ENCODE peak calls at places on chromosomes 4 and X, in four cellular contexts. O, I, B and D are unnamed samples.

GRCh38 chrX:49627030-49627777 is 28.4 kb downstream of the GAGE1 start:
- DNase-seq in B (no peak), O (no peak), I (peak), D (no peak)

GRCh38 chr4:182770969-182771330 is 146.2 kb downstream of the DCTD start:
- DNase-seq in I (no peak), O (no peak), B (no peak), D (no peak)

GRCh38 chr4:167614866-167615265 is 380.6 kb upstream of the SPOCK3 start:
- DNase-seq in I (no peak), O (no peak), B (no peak), D (no peak)

GRCh38 chrX:35115205-35115604 is 172.6 kb downstream of the FAM47B start:
- DNase-seq in I (no peak), B (no peak), O (no peak), D (no peak)

GRCh38 chr4:776743-777441 is 49.0 kb downstream of the CPLX1 start:
- DNase-seq in I (no peak), O (peak), B (no peak), D (no peak)

GRCh38 chrX:138917781-138918180 is 206.3 kb upstream of the FGF13 start:
- DNase-seq in I (no peak), B (no peak), O (no peak), D (no peak)

GRCh38 chrX:123588723-123589122 is 144.1 kb downstream of the THOC2 start:
- DNase-seq in O (no peak), B (no peak), I (no peak), D (no peak)

GRCh38 chr4:186658657-186659056 is 65.0 kb downstream of the FAT1 start:
- DNase-seq in B (no peak), O (no peak), I (no peak), D (no peak)

GRCh38 chrX:119272882-119273806 is 37.1 kb downstream of the PGRMC1 start:
- DNase-seq in I (peak), B (no peak), O (peak), D (peak)

GRCh38 chr4:54517793-54518444 is 139.8 kb upstream of the KIT start:
- DNase-seq in B (no peak), I (no peak), O (no peak), D (no peak)

GRCh38 chr4:132542228-132542627 is 606.9 kb upstream of the PCDH10 start:
- DNase-seq in B (no peak), O (no peak), I (no peak), D (no peak)

DNA sequence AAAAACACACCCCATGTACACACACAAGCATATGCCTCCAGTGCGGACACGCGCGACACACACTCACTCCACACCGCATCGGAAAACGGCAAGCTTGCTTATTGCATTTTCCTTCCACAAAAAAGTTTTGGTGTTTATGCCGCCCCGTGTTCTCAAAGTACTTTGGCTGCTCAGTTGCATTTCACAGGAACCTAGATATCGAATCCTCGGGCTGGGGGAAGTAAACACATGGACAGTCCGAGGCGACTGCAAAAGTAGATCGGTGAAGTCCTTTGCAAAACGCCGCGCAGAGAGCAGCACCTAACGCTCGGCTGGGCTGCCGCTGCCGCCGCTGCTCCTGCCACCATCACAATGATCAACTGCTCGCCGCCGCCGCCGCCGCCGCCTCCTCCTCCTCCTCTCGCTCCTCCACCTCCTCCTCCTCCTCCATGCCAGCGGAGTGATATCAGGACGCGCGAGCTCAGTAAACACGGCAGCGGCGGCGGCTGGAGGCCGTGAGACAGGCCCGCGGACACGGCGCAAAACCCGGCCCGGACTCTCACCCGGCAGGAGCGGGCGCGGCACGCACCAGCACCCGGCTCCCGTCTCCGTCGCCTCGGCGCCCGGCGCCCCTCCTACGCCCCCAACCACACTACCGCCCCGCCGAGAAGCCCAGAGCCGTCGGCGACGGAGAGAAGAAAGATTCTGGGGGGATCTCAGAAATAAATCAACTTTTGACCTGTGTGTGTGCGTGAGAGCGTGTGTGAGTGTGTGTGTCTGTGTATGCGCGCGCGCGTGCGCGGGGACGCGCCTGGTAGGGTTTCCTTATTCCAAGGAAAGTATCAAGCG is at the start of gene MAML3:
- DNase-seq in O (peak), I (peak), B (peak), D (peak)
- TF ChIP-seq CTCF in O (no peak), I (no peak), B (no peak), D (no peak)

GRCh38 chrX:64885850-64886249 is 90.4 kb downstream of the ZC4H2 start:
- DNase-seq in I (peak), B (no peak), O (no peak), D (no peak)
- TF ChIP-seq CTCF in I (no peak), B (peak), O (no peak), D (peak)

DNA sequence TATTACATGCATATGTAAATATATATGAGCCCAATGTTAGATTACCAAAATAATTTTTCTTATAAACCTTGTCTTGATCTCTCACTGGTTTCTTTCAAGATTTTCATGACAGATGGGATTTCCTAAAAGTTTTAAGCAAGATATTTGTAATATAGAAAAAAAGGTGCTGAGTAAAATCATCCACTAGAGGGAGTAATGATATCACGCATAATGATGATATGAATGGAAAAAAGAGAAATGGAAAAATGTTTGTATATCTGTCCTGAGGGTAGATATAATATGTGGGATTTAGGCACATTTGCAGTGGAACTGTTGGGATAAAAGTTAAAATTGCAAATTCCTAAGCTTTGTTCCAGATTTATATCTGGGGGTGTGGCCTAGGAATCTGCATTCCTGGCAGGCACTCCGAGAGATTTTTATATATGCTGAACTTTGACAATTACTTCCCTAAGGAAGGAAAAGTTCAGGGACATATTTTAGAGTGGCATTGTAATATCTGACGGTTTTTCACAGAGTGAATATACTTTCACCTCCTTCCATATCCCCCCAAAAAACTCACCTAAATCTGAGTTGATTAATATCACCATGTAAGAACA is 60.5 kb downstream of the TMA16 start:
- DNase-seq in B (no peak), O (no peak), I (no peak), D (no peak)
- TF ChIP-seq CTCF in B (peak), O (peak), I (peak), D (peak)

GRCh38 chr4:153156263-153156662 is 48.0 kb upstream of the TRIM2 start:
- DNase-seq in I (peak), B (no peak), O (no peak), D (no peak)
- TF ChIP-seq CTCF in I (peak), B (no peak), O (no peak), D (peak)

GRCh38 chr4:150262611-150263010 is 184.4 kb downstream of the DCLK2 start:
- DNase-seq in O (no peak), I (no peak), B (no peak), D (no peak)

GRCh38 chr4:150261571-150261970 is 183.3 kb downstream of the DCLK2 start:
- DNase-seq in O (no peak), I (no peak), B (no peak), D (no peak)

GRCh38 chr4:150264595-150265141 is 186.4 kb downstream of the DCLK2 start:
- DNase-seq in I (no peak), B (no peak), O (no peak), D (no peak)

GRCh38 chr4:150268444-150268843 is 190.2 kb downstream of the DCLK2 start:
- DNase-seq in O (no peak), I (no peak), B (no peak), D (no peak)

DNA sequence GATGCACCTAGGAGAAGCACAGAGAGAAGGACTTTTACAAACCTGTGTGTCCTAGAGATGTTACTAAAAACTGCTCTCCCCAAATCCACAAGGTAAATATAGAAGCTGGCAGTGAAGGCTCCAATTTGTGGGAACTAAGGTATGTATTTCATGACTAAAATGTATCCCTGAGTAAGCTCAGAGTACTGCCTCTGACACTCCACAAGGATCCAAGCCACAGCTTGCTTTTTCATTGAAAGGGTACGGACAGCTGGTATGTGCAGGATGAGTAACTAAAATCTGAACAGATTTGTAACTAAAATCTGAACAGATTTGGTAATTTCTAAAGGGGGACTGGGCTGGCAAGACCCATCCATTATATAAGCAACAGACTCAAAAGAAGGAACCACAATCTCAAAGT is 187.6 kb downstream of the DCLK2 start:
- DNase-seq in B (no peak), I (no peak), O (no peak), D (no peak)
- TF ChIP-seq CTCF in B (no peak), I (no peak), O (no peak), D (no peak)

DNA sequence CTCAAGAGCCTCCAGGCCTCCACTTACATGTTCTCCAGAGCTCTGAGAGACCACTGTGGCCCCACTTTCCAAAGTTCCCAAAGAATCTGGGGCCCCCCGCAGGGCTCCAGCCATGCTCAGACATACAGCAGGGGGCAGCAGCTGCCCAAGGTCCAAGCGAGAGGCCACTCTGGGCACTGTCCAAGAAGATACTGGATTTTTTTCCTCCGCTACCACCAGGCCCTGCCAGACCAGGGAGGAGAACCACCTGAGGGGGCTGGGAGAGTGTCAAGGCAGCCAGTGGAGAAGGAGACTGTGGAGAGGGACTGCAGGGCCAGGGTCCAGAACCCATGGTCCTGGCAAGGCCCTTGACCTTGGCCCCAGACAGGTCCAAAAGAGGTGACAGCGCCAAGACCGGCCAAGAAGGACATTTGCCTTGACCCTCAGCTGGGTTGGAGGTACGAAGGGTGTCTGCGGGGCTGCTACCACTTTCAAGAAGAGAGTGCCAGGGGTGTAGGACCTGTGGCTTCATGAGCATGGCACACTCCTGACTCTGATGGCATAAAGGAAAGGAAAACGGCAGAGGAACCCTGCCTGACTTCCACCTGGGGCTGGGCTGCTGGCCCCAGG is 5.3 kb downstream of the EMD start:
- DNase-seq in I (no peak), O (no peak), B (no peak), D (no peak)
- TF ChIP-seq CTCF in I (no peak), O (no peak), B (peak), D (no peak)

DNA sequence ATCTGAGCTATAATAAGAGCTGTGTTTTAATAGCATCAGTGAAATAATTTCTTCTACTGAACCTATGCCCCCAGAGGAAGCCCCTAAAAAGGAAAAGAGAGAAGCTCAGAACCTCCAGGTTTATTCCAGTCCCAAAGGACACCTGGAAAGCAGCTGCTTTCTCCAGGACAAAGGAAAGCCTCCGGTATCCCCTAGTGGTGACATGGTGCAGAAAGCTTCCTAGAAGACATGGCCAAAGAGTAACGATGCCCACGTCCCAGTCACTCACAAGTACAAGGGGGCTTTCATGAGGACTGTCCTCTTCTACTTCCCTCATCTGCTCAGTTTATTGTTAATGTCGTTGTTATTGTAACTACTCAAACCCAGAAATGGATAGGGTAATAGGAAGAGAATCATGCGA is 343.9 kb downstream of the UNC5C start:
- DNase-seq in B (no peak), I (no peak), O (no peak), D (no peak)
- TF ChIP-seq CTCF in B (peak), I (no peak), O (no peak), D (no peak)

DNA sequence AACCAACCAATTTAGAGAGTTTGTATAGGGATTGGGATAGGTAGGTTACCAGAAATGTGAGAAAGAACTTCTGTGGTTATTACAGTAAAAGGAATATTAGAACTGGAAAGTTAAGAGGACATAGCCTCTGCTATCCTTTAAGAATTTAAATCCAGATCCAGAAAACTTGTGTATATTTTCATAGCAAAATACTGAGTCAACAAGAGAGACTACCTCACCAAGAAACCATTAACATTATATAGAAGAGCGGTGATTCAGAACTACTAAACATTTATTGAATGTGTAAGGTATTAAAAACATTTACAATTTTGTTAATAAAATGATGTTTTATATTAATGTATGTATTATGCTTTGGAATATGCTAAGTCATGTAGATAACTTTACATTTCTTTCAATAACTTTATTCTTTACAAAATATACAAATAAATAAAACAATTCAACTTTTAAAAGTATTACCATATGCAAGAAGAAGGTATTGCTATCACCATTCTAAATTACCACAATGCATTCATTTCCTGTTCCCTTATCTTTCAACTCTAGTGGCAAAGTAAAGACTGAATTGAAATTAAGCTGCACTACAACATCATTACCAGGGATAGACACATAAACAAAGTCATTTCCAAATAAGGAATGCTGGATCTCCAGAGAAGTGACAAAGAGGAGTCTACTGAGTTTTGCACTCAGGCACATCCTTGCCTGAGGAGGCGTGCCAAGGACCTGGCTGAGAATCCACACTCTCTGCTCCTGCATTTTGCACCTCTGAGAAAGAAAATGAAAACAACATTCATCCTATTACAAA is 6.1 kb upstream of the BDH2 start:
- DNase-seq in I (no peak), O (no peak), B (no peak), D (no peak)
- TF ChIP-seq CTCF in I (no peak), O (no peak), B (no peak), D (no peak)